ENCODE peak calls at places on chromosomes 3 and 15, in five cellular contexts. One of them, this sample, is unnamed.

GRCh38 chr15:40111888-40112287 is 3.2 kb upstream of the BMF start:
- DNase-seq in astrocyte of the cerebellum: no peak
- DNase-seq in dorsolateral prefrontal cortex: no peak
- DNase-seq in bronchial epithelial cell: no peak
- DNase-seq in right lobe of liver: no peak
- DNase-seq in this sample: no peak

GRCh38 chr3:142027713-142028112 is 121.6 kb downstream of the TFDP2 start:
- DNase-seq in right lobe of liver: no peak
- DNase-seq in bronchial epithelial cell: peak
- DNase-seq in dorsolateral prefrontal cortex: no peak
- DNase-seq in astrocyte of the cerebellum: peak
- DNase-seq in this sample: peak

GRCh38 chr3:159860727-159861126 is 127.9 kb upstream of the IL12A start:
- DNase-seq in astrocyte of the cerebellum: no peak
- DNase-seq in dorsolateral prefrontal cortex: no peak
- DNase-seq in right lobe of liver: no peak
- DNase-seq in bronchial epithelial cell: no peak
- DNase-seq in this sample: no peak

GRCh38 chr15:66132251-66132816 is 121.2 kb downstream of the MEGF11 start:
- DNase-seq in astrocyte of the cerebellum: no peak
- DNase-seq in right lobe of liver: no peak
- DNase-seq in bronchial epithelial cell: no peak
- DNase-seq in dorsolateral prefrontal cortex: no peak
- DNase-seq in this sample: no peak

GRCh38 chr15:61130945-61131597 is 98.0 kb downstream of the RORA start:
- DNase-seq in right lobe of liver: no peak
- DNase-seq in astrocyte of the cerebellum: no peak
- DNase-seq in bronchial epithelial cell: no peak
- DNase-seq in dorsolateral prefrontal cortex: no peak
- DNase-seq in this sample: no peak

GRCh38 chr3:166445865-166446264 is 608.6 kb upstream of the BCHE start:
- DNase-seq in dorsolateral prefrontal cortex: no peak
- DNase-seq in right lobe of liver: no peak
- DNase-seq in astrocyte of the cerebellum: no peak
- DNase-seq in bronchial epithelial cell: peak
- DNase-seq in this sample: no peak

GRCh38 chr15:63506537-63507035 is 2.2 kb downstream of the USP3 start:
- DNase-seq in astrocyte of the cerebellum: no peak
- DNase-seq in right lobe of liver: no peak
- DNase-seq in bronchial epithelial cell: peak
- DNase-seq in dorsolateral prefrontal cortex: no peak
- DNase-seq in this sample: peak

GRCh38 chr3:148006508-148006907 is 597.3 kb downstream of the ZIC1 start:
- DNase-seq in astrocyte of the cerebellum: peak
- DNase-seq in dorsolateral prefrontal cortex: no peak
- DNase-seq in bronchial epithelial cell: peak
- DNase-seq in right lobe of liver: no peak
- DNase-seq in this sample: no peak

GRCh38 chr3:179148446-179149238 is 485 bp downstream of the PIK3CA start:
- DNase-seq in bronchial epithelial cell: peak
- DNase-seq in astrocyte of the cerebellum: no peak
- DNase-seq in dorsolateral prefrontal cortex: peak
- DNase-seq in right lobe of liver: peak
- DNase-seq in this sample: peak

GRCh38 chr3:54897028-54897711 is 30.7 kb downstream of the LRTM1 start:
- DNase-seq in astrocyte of the cerebellum: peak
- DNase-seq in bronchial epithelial cell: no peak
- DNase-seq in dorsolateral prefrontal cortex: no peak
- DNase-seq in right lobe of liver: no peak
- DNase-seq in this sample: no peak

GRCh38 chr3:65020780-65021179 is 333.0 kb upstream of the ADAMTS9 start:
- DNase-seq in astrocyte of the cerebellum: no peak
- DNase-seq in bronchial epithelial cell: no peak
- DNase-seq in right lobe of liver: no peak
- DNase-seq in dorsolateral prefrontal cortex: no peak
- DNase-seq in this sample: no peak

GRCh38 chr3:105448338-105448982 is 81.8 kb downstream of the ALCAM start:
- DNase-seq in right lobe of liver: peak
- DNase-seq in astrocyte of the cerebellum: no peak
- DNase-seq in dorsolateral prefrontal cortex: peak
- DNase-seq in bronchial epithelial cell: no peak
- DNase-seq in this sample: no peak

GRCh38 chr3:175273573-175273972 is 414.4 kb downstream of the NAALADL2 start:
- DNase-seq in dorsolateral prefrontal cortex: no peak
- DNase-seq in right lobe of liver: no peak
- DNase-seq in astrocyte of the cerebellum: no peak
- DNase-seq in bronchial epithelial cell: no peak
- DNase-seq in this sample: no peak

GRCh38 chr3:78707616-78708015 is 1060.2 kb downstream of the ROBO1 start:
- DNase-seq in dorsolateral prefrontal cortex: no peak
- DNase-seq in astrocyte of the cerebellum: no peak
- DNase-seq in bronchial epithelial cell: no peak
- DNase-seq in right lobe of liver: no peak
- DNase-seq in this sample: no peak

GRCh38 chr3:12815719-12816118 is 19.2 kb downstream of the CAND2 start:
- DNase-seq in right lobe of liver: no peak
- DNase-seq in dorsolateral prefrontal cortex: no peak
- DNase-seq in astrocyte of the cerebellum: no peak
- DNase-seq in bronchial epithelial cell: no peak
- DNase-seq in this sample: no peak

GRCh38 chr3:8847317-8847716 is 77.9 kb upstream of the OXTR start:
- DNase-seq in dorsolateral prefrontal cortex: no peak
- DNase-seq in right lobe of liver: no peak
- DNase-seq in astrocyte of the cerebellum: no peak
- DNase-seq in bronchial epithelial cell: no peak
- DNase-seq in this sample: no peak

GRCh38 chr3:139541156-139541897 is 1.8 kb upstream of the RBP1 start:
- DNase-seq in astrocyte of the cerebellum: no peak
- DNase-seq in right lobe of liver: no peak
- DNase-seq in dorsolateral prefrontal cortex: peak
- DNase-seq in bronchial epithelial cell: no peak
- DNase-seq in this sample: no peak

GRCh38 chr3:184078851-184079250 is 18.0 kb upstream of the HTR3E start:
- DNase-seq in astrocyte of the cerebellum: no peak
- DNase-seq in dorsolateral prefrontal cortex: no peak
- DNase-seq in bronchial epithelial cell: no peak
- DNase-seq in right lobe of liver: no peak
- DNase-seq in this sample: no peak

GRCh38 chr15:25803036-25803435 is 60.1 kb downstream of the ATP10A start:
- DNase-seq in dorsolateral prefrontal cortex: no peak
- DNase-seq in astrocyte of the cerebellum: no peak
- DNase-seq in bronchial epithelial cell: no peak
- DNase-seq in right lobe of liver: no peak
- DNase-seq in this sample: no peak

GRCh38 chr3:15794303-15794771 is 3.4 kb downstream of the ANKRD28 start:
- DNase-seq in right lobe of liver: no peak
- DNase-seq in dorsolateral prefrontal cortex: no peak
- DNase-seq in astrocyte of the cerebellum: no peak
- DNase-seq in bronchial epithelial cell: peak
- DNase-seq in this sample: no peak

GRCh38 chr3:141387446-141388030 is 19.2 kb downstream of the ZBTB38 start:
- DNase-seq in dorsolateral prefrontal cortex: no peak
- DNase-seq in right lobe of liver: no peak
- DNase-seq in astrocyte of the cerebellum: no peak
- DNase-seq in bronchial epithelial cell: no peak
- DNase-seq in this sample: no peak

GRCh38 chr3:176974303-176974702 is 223.0 kb downstream of the TBL1XR1 start:
- DNase-seq in bronchial epithelial cell: no peak
- DNase-seq in right lobe of liver: no peak
- DNase-seq in astrocyte of the cerebellum: no peak
- DNase-seq in dorsolateral prefrontal cortex: no peak
- DNase-seq in this sample: no peak

GRCh38 chr3:171351676-171352075 is 108.5 kb downstream of the TNIK start:
- DNase-seq in right lobe of liver: no peak
- DNase-seq in bronchial epithelial cell: peak
- DNase-seq in astrocyte of the cerebellum: peak
- DNase-seq in dorsolateral prefrontal cortex: no peak
- DNase-seq in this sample: no peak

DNA sequence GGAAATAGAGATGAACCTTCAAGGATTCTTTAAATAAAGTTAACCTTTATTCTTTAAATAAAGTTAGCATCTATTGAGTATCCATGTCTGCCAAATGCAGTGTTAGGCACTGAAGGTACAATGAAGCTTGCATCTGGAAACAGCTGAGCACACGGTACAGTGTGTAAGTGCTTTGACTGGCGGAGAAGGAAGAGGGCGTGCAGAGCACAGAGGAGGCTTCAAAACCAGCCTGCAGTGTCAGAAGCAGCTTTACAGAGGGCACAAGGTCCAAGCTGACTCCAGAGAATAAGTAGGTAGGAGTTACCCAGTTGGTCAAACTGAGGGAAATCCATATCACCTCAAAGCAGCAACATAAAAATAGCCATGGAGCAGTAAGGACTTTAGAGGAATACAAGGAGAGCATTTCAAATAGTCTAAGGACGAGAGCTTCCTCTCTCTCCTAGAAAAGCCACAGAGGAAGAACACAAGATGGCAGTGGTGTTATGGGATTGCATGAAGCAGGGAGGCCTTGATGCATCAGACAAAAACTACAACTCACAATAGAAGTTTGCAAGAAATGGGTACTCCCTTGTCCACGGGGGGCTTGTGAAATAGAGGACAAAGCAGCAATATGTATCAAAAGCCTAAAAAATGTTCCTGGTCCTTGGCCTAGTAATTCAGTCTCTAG is 60.3 kb upstream of the PPP2R3A start:
- DNase-seq in dorsolateral prefrontal cortex: no peak
- DNase-seq in astrocyte of the cerebellum: no peak
- DNase-seq in right lobe of liver: no peak
- DNase-seq in bronchial epithelial cell: peak
- DNase-seq in this sample: no peak
- TF ChIP-seq CTCF in dorsolateral prefrontal cortex: peak
- TF ChIP-seq CTCF in astrocyte of the cerebellum: peak
- TF ChIP-seq CTCF in right lobe of liver: no peak
- TF ChIP-seq CTCF in bronchial epithelial cell: peak
- TF ChIP-seq CTCF in this sample: no peak

GRCh38 chr3:167862104-167862785 is 126.7 kb downstream of the SERPINI1 start:
- DNase-seq in bronchial epithelial cell: peak
- DNase-seq in dorsolateral prefrontal cortex: no peak
- DNase-seq in right lobe of liver: no peak
- DNase-seq in astrocyte of the cerebellum: no peak
- DNase-seq in this sample: no peak
- H3K4me3 ChIP-seq in bronchial epithelial cell: no peak
- H3K4me3 ChIP-seq in dorsolateral prefrontal cortex: no peak
- H3K4me3 ChIP-seq in right lobe of liver: no peak
- H3K4me3 ChIP-seq in astrocyte of the cerebellum: no peak
- H3K4me3 ChIP-seq in this sample: no peak

GRCh38 chr3:45776291-45776576 is 20.1 kb downstream of the SLC6A20 start:
- DNase-seq in right lobe of liver: no peak
- DNase-seq in dorsolateral prefrontal cortex: no peak
- DNase-seq in astrocyte of the cerebellum: no peak
- DNase-seq in bronchial epithelial cell: no peak
- DNase-seq in this sample: no peak
- TF ChIP-seq CTCF in right lobe of liver: no peak
- TF ChIP-seq CTCF in dorsolateral prefrontal cortex: no peak
- TF ChIP-seq CTCF in astrocyte of the cerebellum: no peak
- TF ChIP-seq CTCF in bronchial epithelial cell: no peak
- TF ChIP-seq CTCF in this sample: no peak

GRCh38 chr3:50317303-50317702 is 5.2 kb downstream of the HYAL2 start:
- DNase-seq in right lobe of liver: no peak
- DNase-seq in bronchial epithelial cell: no peak
- DNase-seq in dorsolateral prefrontal cortex: no peak
- DNase-seq in astrocyte of the cerebellum: no peak
- DNase-seq in this sample: peak
- H3K4me3 ChIP-seq in right lobe of liver: no peak
- H3K4me3 ChIP-seq in bronchial epithelial cell: peak
- H3K4me3 ChIP-seq in dorsolateral prefrontal cortex: no peak
- H3K4me3 ChIP-seq in astrocyte of the cerebellum: no peak
- H3K4me3 ChIP-seq in this sample: no peak

GRCh38 chr3:127962937-127963336 is 47.9 kb downstream of the KBTBD12 start:
- DNase-seq in astrocyte of the cerebellum: no peak
- DNase-seq in right lobe of liver: no peak
- DNase-seq in dorsolateral prefrontal cortex: no peak
- DNase-seq in bronchial epithelial cell: no peak
- DNase-seq in this sample: no peak

GRCh38 chr3:127961963-127962362 is 46.9 kb downstream of the KBTBD12 start:
- DNase-seq in dorsolateral prefrontal cortex: no peak
- DNase-seq in astrocyte of the cerebellum: no peak
- DNase-seq in bronchial epithelial cell: peak
- DNase-seq in right lobe of liver: no peak
- DNase-seq in this sample: no peak

GRCh38 chr3:127961124-127961523 is 46.1 kb downstream of the KBTBD12 start:
- DNase-seq in bronchial epithelial cell: no peak
- DNase-seq in astrocyte of the cerebellum: no peak
- DNase-seq in dorsolateral prefrontal cortex: no peak
- DNase-seq in right lobe of liver: no peak
- DNase-seq in this sample: no peak

GRCh38 chr3:127959041-127959440 is 44.0 kb downstream of the KBTBD12 start:
- DNase-seq in astrocyte of the cerebellum: no peak
- DNase-seq in dorsolateral prefrontal cortex: no peak
- DNase-seq in bronchial epithelial cell: peak
- DNase-seq in right lobe of liver: no peak
- DNase-seq in this sample: no peak

GRCh38 chr3:127959873-127960272 is 44.8 kb downstream of the KBTBD12 start:
- DNase-seq in astrocyte of the cerebellum: no peak
- DNase-seq in dorsolateral prefrontal cortex: no peak
- DNase-seq in bronchial epithelial cell: peak
- DNase-seq in right lobe of liver: no peak
- DNase-seq in this sample: peak
- TF ChIP-seq CTCF in astrocyte of the cerebellum: peak
- TF ChIP-seq CTCF in dorsolateral prefrontal cortex: peak
- TF ChIP-seq CTCF in bronchial epithelial cell: peak
- TF ChIP-seq CTCF in right lobe of liver: peak
- TF ChIP-seq CTCF in this sample: no peak

GRCh38 chr15:86677316-86677715 is 597.6 kb downstream of the AGBL1 start:
- DNase-seq in dorsolateral prefrontal cortex: no peak
- DNase-seq in bronchial epithelial cell: no peak
- DNase-seq in right lobe of liver: no peak
- DNase-seq in astrocyte of the cerebellum: no peak
- DNase-seq in this sample: no peak
- H3K4me3 ChIP-seq in dorsolateral prefrontal cortex: no peak
- H3K4me3 ChIP-seq in bronchial epithelial cell: no peak
- H3K4me3 ChIP-seq in right lobe of liver: no peak
- H3K4me3 ChIP-seq in astrocyte of the cerebellum: no peak
- H3K4me3 ChIP-seq in this sample: no peak

DNA sequence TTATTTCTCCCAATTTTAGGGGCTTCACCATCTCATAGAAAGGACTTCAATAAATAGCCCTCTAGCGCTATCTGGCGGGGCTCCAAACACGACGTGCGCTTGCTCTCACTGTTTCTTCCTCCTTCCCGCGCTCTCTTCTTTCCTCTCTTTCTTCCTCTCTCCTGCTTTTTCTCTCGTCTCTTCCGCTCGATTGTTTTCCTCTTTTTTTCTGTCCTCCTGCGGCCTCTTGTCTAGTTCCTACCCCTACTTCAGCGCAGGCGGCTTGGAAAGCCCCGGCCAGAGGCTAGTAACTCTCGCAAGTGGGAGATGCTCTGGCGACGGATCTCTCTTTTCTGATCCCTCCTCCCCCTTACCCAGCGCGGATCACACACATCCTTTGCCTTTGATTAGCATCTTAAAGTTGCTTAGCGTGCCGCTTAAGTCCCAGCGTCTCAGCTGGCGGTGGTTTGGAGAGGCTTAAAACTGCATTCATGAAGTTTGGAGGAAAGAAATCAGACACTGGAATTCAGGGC is 6.2 kb upstream of the MEIS2 start:
- DNase-seq in right lobe of liver: no peak
- DNase-seq in dorsolateral prefrontal cortex: no peak
- DNase-seq in bronchial epithelial cell: no peak
- DNase-seq in astrocyte of the cerebellum: no peak
- DNase-seq in this sample: peak
- TF ChIP-seq CTCF in right lobe of liver: peak
- TF ChIP-seq CTCF in dorsolateral prefrontal cortex: peak
- TF ChIP-seq CTCF in bronchial epithelial cell: peak
- TF ChIP-seq CTCF in astrocyte of the cerebellum: no peak
- TF ChIP-seq CTCF in this sample: no peak

This sample was measured in mucosa of descending colon.